ENCODE peak calls at places on chromosomes 16 and 17, in four cellular contexts. One of them, this sample, is unnamed. For H3K36me3, the result is how much of the 10 kb centered on the place peaks cover.

GRCh38 chr17:80871341-80871740 is 120.3 kb upstream of the CHMP6 start:
- DNase-seq in fibroblast of lung: no peak
- DNase-seq in uterus: no peak
- DNase-seq in mesenchymal stem cell: no peak
- DNase-seq in this sample: no peak

GRCh38 chr17:81445642-81446500 is 50.6 kb downstream of the BAHCC1 start:
- DNase-seq in fibroblast of lung: no peak
- DNase-seq in uterus: no peak
- DNase-seq in mesenchymal stem cell: no peak
- DNase-seq in this sample: no peak

GRCh38 chr17:42586514-42587230 is 9.1 kb upstream of the PSMC3IP start:
- DNase-seq in fibroblast of lung: no peak
- DNase-seq in uterus: no peak
- DNase-seq in mesenchymal stem cell: no peak
- DNase-seq in this sample: no peak

GRCh38 chr16:48367443-48368049 is 17.7 kb downstream of the SIAH1 start:
- DNase-seq in fibroblast of lung: peak
- DNase-seq in uterus: no peak
- DNase-seq in mesenchymal stem cell: no peak
- DNase-seq in this sample: no peak

GRCh38 chr16:17367932-17368331 is 102.8 kb downstream of the XYLT1 start:
- DNase-seq in fibroblast of lung: peak
- DNase-seq in uterus: no peak
- DNase-seq in mesenchymal stem cell: no peak
- DNase-seq in this sample: peak

GRCh38 chr17:68033636-68034451 is 1.7 kb upstream of the KPNA2 start:
- DNase-seq in fibroblast of lung: peak
- DNase-seq in uterus: no peak
- DNase-seq in mesenchymal stem cell: peak
- DNase-seq in this sample: peak

GRCh38 chr16:84115919-84116719 is 623 bp downstream of the MBTPS1 start:
- DNase-seq in fibroblast of lung: peak
- DNase-seq in uterus: no peak
- DNase-seq in mesenchymal stem cell: peak
- DNase-seq in this sample: no peak

GRCh38 chr16:66873685-66874055 is 6.6 kb upstream of the PDP2 start:
- DNase-seq in fibroblast of lung: no peak
- DNase-seq in uterus: no peak
- DNase-seq in mesenchymal stem cell: no peak
- DNase-seq in this sample: no peak

GRCh38 chr16:57264950-57265371 is 19.5 kb downstream of the PLLP start:
- DNase-seq in fibroblast of lung: no peak
- DNase-seq in uterus: no peak
- DNase-seq in mesenchymal stem cell: no peak
- DNase-seq in this sample: no peak

GRCh38 chr16:67036323-67036741 is 7.4 kb downstream of the CBFB start:
- DNase-seq in fibroblast of lung: no peak
- DNase-seq in uterus: no peak
- DNase-seq in mesenchymal stem cell: no peak
- DNase-seq in this sample: no peak

GRCh38 chr17:57085448-57086068 is 512 bp downstream of the AKAP1 start:
- DNase-seq in fibroblast of lung: peak
- DNase-seq in uterus: peak
- DNase-seq in mesenchymal stem cell: peak
- DNase-seq in this sample: peak

GRCh38 chr17:9023389-9024210 is 2.3 kb downstream of the NTN1 start:
- DNase-seq in fibroblast of lung: no peak
- DNase-seq in uterus: no peak
- DNase-seq in mesenchymal stem cell: no peak
- DNase-seq in this sample: no peak

GRCh38 chr16:87560428-87561199 is 41.7 kb upstream of the JPH3 start:
- DNase-seq in fibroblast of lung: no peak
- DNase-seq in uterus: no peak
- DNase-seq in mesenchymal stem cell: peak
- DNase-seq in this sample: no peak

GRCh38 chr16:52051773-52052172 is 495.2 kb downstream of the TOX3 start:
- DNase-seq in fibroblast of lung: no peak
- DNase-seq in uterus: no peak
- DNase-seq in mesenchymal stem cell: no peak
- DNase-seq in this sample: no peak

GRCh38 chr16:25064967-25065366 is 46.6 kb upstream of the LCMT1 start:
- DNase-seq in fibroblast of lung: peak
- DNase-seq in uterus: no peak
- DNase-seq in mesenchymal stem cell: no peak
- DNase-seq in this sample: no peak

GRCh38 chr17:39164675-39165143 is 1.3 kb downstream of the ARL5C start:
- DNase-seq in fibroblast of lung: peak
- DNase-seq in uterus: peak
- DNase-seq in mesenchymal stem cell: peak
- DNase-seq in this sample: peak

GRCh38 chr17:42361781-42362186 is 26.5 kb downstream of the STAT3 start:
- DNase-seq in fibroblast of lung: no peak
- DNase-seq in uterus: no peak
- DNase-seq in mesenchymal stem cell: no peak
- DNase-seq in this sample: no peak

GRCh38 chr16:88940196-88941050 is 36.6 kb downstream of the CBFA2T3 start:
- DNase-seq in fibroblast of lung: no peak
- DNase-seq in uterus: no peak
- DNase-seq in mesenchymal stem cell: no peak
- DNase-seq in this sample: no peak

GRCh38 chr17:30548189-30548588 is 71.0 kb downstream of the GOSR1 start:
- DNase-seq in fibroblast of lung: no peak
- DNase-seq in uterus: no peak
- DNase-seq in mesenchymal stem cell: no peak
- DNase-seq in this sample: no peak

GRCh38 chr16:13390986-13391305 is 489.5 kb downstream of the SHISA9 start:
- DNase-seq in fibroblast of lung: no peak
- DNase-seq in uterus: no peak
- DNase-seq in mesenchymal stem cell: no peak
- DNase-seq in this sample: no peak

GRCh38 chr16:83744521-83744981 is 63.2 kb upstream of the HSBP1 start:
- DNase-seq in fibroblast of lung: peak
- DNase-seq in uterus: no peak
- DNase-seq in mesenchymal stem cell: peak
- DNase-seq in this sample: peak

GRCh38 chr17:17416007-17416399 is 60.8 kb upstream of the MED9 start:
- DNase-seq in fibroblast of lung: peak
- DNase-seq in uterus: no peak
- DNase-seq in mesenchymal stem cell: peak
- DNase-seq in this sample: peak

GRCh38 chr17:81447331-81447933 is 52.2 kb downstream of the BAHCC1 start:
- DNase-seq in fibroblast of lung: no peak
- DNase-seq in uterus: no peak
- DNase-seq in mesenchymal stem cell: no peak
- DNase-seq in this sample: no peak

GRCh38 chr17:78774456-78774855 is 7.6 kb downstream of the CYTH1 start:
- DNase-seq in fibroblast of lung: no peak
- DNase-seq in uterus: no peak
- DNase-seq in mesenchymal stem cell: no peak
- DNase-seq in this sample: no peak

GRCh38 chr17:12342609-12343248 is 322.1 kb downstream of the MAP2K4 start:
- DNase-seq in fibroblast of lung: no peak
- DNase-seq in uterus: peak
- DNase-seq in mesenchymal stem cell: no peak
- DNase-seq in this sample: peak

GRCh38 chr16:71406724-71407123 is 35.1 kb downstream of the TLE7 start:
- DNase-seq in fibroblast of lung: no peak
- DNase-seq in uterus: no peak
- DNase-seq in mesenchymal stem cell: no peak
- DNase-seq in this sample: no peak
- H3K36me3 ChIP-seq in fibroblast of lung: under half
- H3K36me3 ChIP-seq in uterus: under half
- H3K36me3 ChIP-seq in mesenchymal stem cell: under half
- H3K36me3 ChIP-seq in this sample: under half

GRCh38 chr16:3756113-3756512 is 38.8 kb upstream of the TRAP1 start:
- DNase-seq in fibroblast of lung: no peak
- DNase-seq in uterus: no peak
- DNase-seq in mesenchymal stem cell: no peak
- DNase-seq in this sample: no peak
- H3K36me3 ChIP-seq in fibroblast of lung: under half
- H3K36me3 ChIP-seq in uterus: under half
- H3K36me3 ChIP-seq in mesenchymal stem cell: under half
- H3K36me3 ChIP-seq in this sample: under half

GRCh38 chr17:1509255-1509943 is 7.0 kb downstream of the INPP5K start:
- DNase-seq in fibroblast of lung: no peak
- DNase-seq in uterus: no peak
- DNase-seq in mesenchymal stem cell: no peak
- DNase-seq in this sample: peak

GRCh38 chr17:1511290-1511689 is 5.1 kb downstream of the INPP5K start:
- DNase-seq in fibroblast of lung: no peak
- DNase-seq in uterus: no peak
- DNase-seq in mesenchymal stem cell: no peak
- DNase-seq in this sample: no peak

GRCh38 chr17:1515640-1516402 is 591 bp downstream of the INPP5K start:
- DNase-seq in fibroblast of lung: peak
- DNase-seq in uterus: peak
- DNase-seq in mesenchymal stem cell: peak
- DNase-seq in this sample: peak

GRCh38 chr17:1511756-1512321 is 4.6 kb downstream of the INPP5K start:
- DNase-seq in fibroblast of lung: no peak
- DNase-seq in uterus: no peak
- DNase-seq in mesenchymal stem cell: no peak
- DNase-seq in this sample: no peak

DNA sequence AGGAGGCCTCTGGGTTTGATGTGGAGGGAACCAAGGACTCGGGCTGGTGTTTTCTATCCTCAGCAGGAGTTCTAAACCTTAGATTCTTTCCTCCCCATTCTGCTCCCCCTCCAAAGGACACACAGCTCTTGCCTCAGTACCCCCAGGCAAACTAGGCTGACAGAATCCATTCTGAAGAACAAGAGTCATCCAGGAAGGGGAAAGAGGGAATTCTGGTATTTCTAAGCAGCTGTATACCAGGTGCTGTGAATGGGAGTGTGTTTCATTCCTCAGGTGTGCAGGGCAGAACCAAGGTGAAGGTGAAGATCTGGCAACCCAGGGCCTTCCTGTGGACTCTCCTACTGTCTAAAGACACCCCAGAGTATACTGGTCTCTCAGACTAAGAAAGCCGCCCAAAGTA is 4.1 kb downstream of the INPP5K start:
- DNase-seq in fibroblast of lung: no peak
- DNase-seq in uterus: no peak
- DNase-seq in mesenchymal stem cell: no peak
- DNase-seq in this sample: no peak
- H3K36me3 ChIP-seq in fibroblast of lung: under half
- H3K36me3 ChIP-seq in uterus: under half
- H3K36me3 ChIP-seq in mesenchymal stem cell: under half
- H3K36me3 ChIP-seq in this sample: under half

GRCh38 chr17:75174996-75175395 is 7.8 kb downstream of the SUMO2 start:
- DNase-seq in fibroblast of lung: no peak
- DNase-seq in uterus: no peak
- DNase-seq in mesenchymal stem cell: no peak
- DNase-seq in this sample: no peak

GRCh38 chr17:75173526-75173925 is 9.2 kb downstream of the SUMO2 start:
- DNase-seq in fibroblast of lung: no peak
- DNase-seq in uterus: no peak
- DNase-seq in mesenchymal stem cell: no peak
- DNase-seq in this sample: no peak

GRCh38 chr17:75163074-75163473 is 8.8 kb upstream of the JPT1 start:
- DNase-seq in fibroblast of lung: no peak
- DNase-seq in uterus: no peak
- DNase-seq in mesenchymal stem cell: no peak
- DNase-seq in this sample: no peak

DNA sequence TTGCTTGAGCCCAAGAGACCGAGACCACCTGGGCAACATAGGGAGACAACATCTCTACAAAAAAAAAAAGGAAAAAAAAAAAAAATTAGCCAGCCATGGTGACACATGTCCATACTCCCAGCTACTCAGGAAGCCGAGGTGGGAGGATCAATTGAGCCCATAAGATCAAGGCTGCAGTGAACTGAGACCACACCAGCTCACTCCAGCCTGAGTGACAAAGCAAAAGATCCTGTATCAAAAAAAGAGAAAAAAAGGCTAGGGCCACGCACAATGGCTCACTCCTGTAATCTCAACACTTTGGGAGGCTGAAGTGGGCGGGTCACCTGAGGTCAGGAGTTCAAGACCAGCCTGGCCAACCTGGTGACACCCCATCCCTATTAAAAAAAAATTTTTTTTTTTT is 13.8 kb downstream of the SUMO2 start:
- DNase-seq in fibroblast of lung: no peak
- DNase-seq in uterus: no peak
- DNase-seq in mesenchymal stem cell: no peak
- DNase-seq in this sample: no peak
- H3K36me3 ChIP-seq in fibroblast of lung: under half
- H3K36me3 ChIP-seq in uterus: under half
- H3K36me3 ChIP-seq in mesenchymal stem cell: half or more
- H3K36me3 ChIP-seq in this sample: under half